ENCODE peak calls at places on chromosomes 13 and 19, in ten cellular contexts. V, O, T, X, N, C, Q, L, E and D are unnamed samples.

GRCh38 chr13:34682406-34682805 is 259.7 kb upstream of the NBEA start:
- DNase-seq in V (no peak), O (no peak), T (no peak), X (no peak), N (no peak), C (no peak), Q (no peak), L (no peak), E (no peak), D (no peak)

GRCh38 chr13:113982296-113982661 is 8.4 kb upstream of the C13orf46 start:
- DNase-seq in V (no peak), O (no peak), T (no peak), X (no peak), N (no peak), C (no peak), Q (no peak), L (peak), E (no peak), D (no peak)

GRCh38 chr13:21297452-21297851 is 121.0 kb downstream of the MRPL57 start:
- DNase-seq in V (no peak), O (no peak), T (peak), X (no peak), N (no peak), C (no peak), Q (peak), L (no peak), E (peak), D (no peak)

GRCh38 chr13:101773062-101773461 is 320.6 kb downstream of the ITGBL1 start:
- DNase-seq in V (no peak), O (no peak), T (no peak), X (no peak), N (peak), C (no peak), Q (no peak), L (no peak), E (peak), D (no peak)

GRCh38 chr19:41563847-41564514 is 12.0 kb upstream of the CEACAM21 start:
- DNase-seq in V (peak), O (no peak), T (no peak), X (peak), N (no peak), C (peak), Q (no peak), L (no peak), E (no peak), D (no peak)

GRCh38 chr19:16657384-16657783 is 2.6 kb downstream of the SMIM7 start:
- DNase-seq in V (no peak), O (no peak), T (no peak), X (no peak), N (no peak), C (no peak), Q (no peak), L (no peak), E (no peak), D (no peak)

GRCh38 chr13:105925496-105925895 is 610.0 kb downstream of the EFNB2 start:
- DNase-seq in V (no peak), O (peak), T (no peak), X (no peak), N (no peak), C (no peak), Q (peak), L (no peak), E (peak), D (no peak)

GRCh38 chr19:5691930-5692784 is 2.1 kb downstream of the RPL36 start:
- DNase-seq in V (no peak), O (no peak), T (no peak), X (no peak), N (no peak), C (no peak), Q (peak), L (no peak), E (peak), D (no peak)

GRCh38 chr19:49520705-49521319 is 7.0 kb upstream of the RCN3 start:
- DNase-seq in V (no peak), O (no peak), T (no peak), X (no peak), N (no peak), C (no peak), Q (no peak), L (no peak), E (no peak), D (no peak)

GRCh38 chr13:27355894-27356293 is 68.5 kb upstream of the GTF3A start:
- DNase-seq in V (no peak), O (no peak), T (no peak), X (no peak), N (no peak), C (no peak), Q (no peak), L (no peak), E (no peak), D (no peak)

GRCh38 chr19:29495091-29495490 is 30.7 kb upstream of the VSTM2B start:
- DNase-seq in V (no peak), O (no peak), T (no peak), X (no peak), N (no peak), C (no peak), Q (no peak), L (no peak), E (no peak), D (no peak)

GRCh38 chr19:45901432-45901903 is 945 bp downstream of the MYPOP start:
- DNase-seq in V (peak), O (peak), T (no peak), X (peak), N (peak), C (no peak), Q (no peak), L (no peak), E (peak), D (peak)

GRCh38 chr19:42349378-42350107 is 24.1 kb downstream of the MEGF8 start:
- DNase-seq in V (no peak), O (no peak), T (no peak), X (no peak), N (no peak), C (no peak), Q (no peak), L (no peak), E (no peak), D (no peak)

GRCh38 chr19:18202759-18203407 is 959 bp downstream of the RAB3A start:
- DNase-seq in V (no peak), O (no peak), T (no peak), X (peak), N (peak), C (no peak), Q (no peak), L (no peak), E (peak), D (no peak)

GRCh38 chr19:58227964-58228583 is 640 bp upstream of the ZNF544 start:
- DNase-seq in V (no peak), O (no peak), T (no peak), X (no peak), N (no peak), C (peak), Q (no peak), L (no peak), E (no peak), D (peak)

GRCh38 chr13:50369646-50370045 is 354.4 kb downstream of the KCNRG start:
- DNase-seq in V (no peak), O (no peak), T (no peak), X (no peak), N (no peak), C (no peak), Q (no peak), L (no peak), E (no peak), D (no peak)

GRCh38 chr13:65149687-65150086 is 2080.4 kb downstream of the PCDH9 start:
- DNase-seq in V (no peak), O (no peak), T (no peak), X (no peak), N (no peak), C (no peak), Q (no peak), L (no peak), E (no peak), D (no peak)

GRCh38 chr13:25948910-25949309 is 102.9 kb downstream of the SHISA2 start:
- DNase-seq in V (no peak), O (peak), T (no peak), X (no peak), N (no peak), C (no peak), Q (peak), L (no peak), E (no peak), D (no peak)

GRCh38 chr13:46948338-46948737 is 51.5 kb upstream of the HTR2A start:
- DNase-seq in V (no peak), O (no peak), T (no peak), X (no peak), N (no peak), C (no peak), Q (no peak), L (no peak), E (no peak), D (no peak)

GRCh38 chr13:97498419-97498818 is 64.5 kb downstream of the RAP2A start:
- DNase-seq in V (no peak), O (no peak), T (no peak), X (no peak), N (no peak), C (no peak), Q (no peak), L (no peak), E (no peak), D (no peak)